ENCODE peak calls at places on chromosomes 2 and 18, in eight cellular contexts. U, R, Z, W, S, T, N and P are unnamed samples.

GRCh38 chr2:240501531-240501991 is 56.2 kb downstream of the ANKMY1 start:
- DNase-seq in U (no peak), R (no peak), Z (no peak), W (no peak), S (peak; percentile 60), T (no peak), N (no peak), P (no peak)

GRCh38 chr18:23134780-23135678 is at the start of gene CABLES1:
- DNase-seq in U (peak; percentile 73), R (peak; percentile 80), Z (peak; percentile 55), W (peak; percentile 9), S (peak; percentile 93), T (peak; percentile 33), N (peak; percentile 56), P (no peak)

GRCh38 chr2:128380061-128380889 is 61.6 kb upstream of the HS6ST1 start:
- DNase-seq in U (no peak), R (peak; percentile 41), Z (no peak), W (no peak), S (peak; percentile 82), T (no peak), N (peak; percentile 7), P (no peak)

GRCh38 chr2:74004212-74005182 is 19.8 kb downstream of the TET3 start:
- DNase-seq in U (no peak), R (no peak), Z (no peak), W (no peak), S (peak; percentile 68), T (no peak), N (no peak), P (no peak)

GRCh38 chr18:56795381-56795780 is 144.2 kb downstream of the WDR7 start:
- DNase-seq in U (peak; percentile 9), R (no peak), Z (no peak), W (no peak), S (no peak), T (no peak), N (no peak), P (no peak)

GRCh38 chr2:45114221-45114955 is 105.1 kb upstream of the SIX2 start:
- DNase-seq in U (no peak), R (no peak), Z (no peak), W (no peak), S (no peak), T (no peak), N (no peak), P (no peak)

GRCh38 chr2:105143467-105144127 is 97.9 kb upstream of the GPR45 start:
- DNase-seq in U (no peak), R (no peak), Z (peak; percentile 70), W (peak; percentile 6), S (no peak), T (peak; percentile 75), N (peak; percentile 50), P (no peak)

GRCh38 chr18:12015697-12016062 is 34.4 kb downstream of the IMPA2 start:
- DNase-seq in U (peak; percentile 46), R (no peak), Z (no peak), W (no peak), S (no peak), T (peak; percentile 90), N (no peak), P (no peak)

GRCh38 chr2:10415048-10415447 is 33.1 kb downstream of the ODC1 start:
- DNase-seq in U (no peak), R (no peak), Z (no peak), W (no peak), S (no peak), T (no peak), N (no peak), P (no peak)

GRCh38 chr2:64686283-64686956 is 32.7 kb upstream of the SERTAD2 start:
- DNase-seq in U (no peak), R (no peak), Z (no peak), W (no peak), S (no peak), T (peak; percentile 58), N (no peak), P (no peak)

GRCh38 chr2:181114021-181114420 is 133.6 kb downstream of the UBE2E3 start:
- DNase-seq in U (no peak), R (no peak), Z (no peak), W (no peak), S (no peak), T (peak; percentile 81), N (no peak), P (no peak)

GRCh38 chr2:43123486-43123885 is 102.9 kb downstream of the ZFP36L2 start:
- DNase-seq in U (no peak), R (peak; percentile 38), Z (no peak), W (no peak), S (no peak), T (no peak), N (no peak), P (no peak)

GRCh38 chr2:6780765-6781274 is 84.9 kb downstream of the CMPK2 start:
- DNase-seq in U (peak; percentile 12), R (peak; percentile 79), Z (peak; percentile 45), W (no peak), S (no peak), T (no peak), N (no peak), P (peak; percentile 78)

GRCh38 chr2:102664439-102665042 is 45.2 kb downstream of the SLC9A2 start:
- DNase-seq in U (no peak), R (no peak), Z (no peak), W (no peak), S (no peak), T (peak; percentile 100), N (no peak), P (no peak)

GRCh38 chr18:33873127-33873526 is 295.1 kb downstream of the ASXL3 start:
- DNase-seq in U (no peak), R (no peak), Z (no peak), W (no peak), S (no peak), T (no peak), N (no peak), P (no peak)

GRCh38 chr2:86393521-86394490 is 47.4 kb upstream of the KDM3A start:
- DNase-seq in U (peak; percentile 19), R (no peak), Z (no peak), W (no peak), S (no peak), T (peak; percentile 82), N (no peak), P (no peak)

GRCh38 chr18:63016270-63016669 is 300.9 kb downstream of the PHLPP1 start:
- DNase-seq in U (peak; percentile 56), R (no peak), Z (peak; percentile 73), W (peak; percentile 37), S (no peak), T (peak; percentile 53), N (peak; percentile 41), P (peak; percentile 57)

GRCh38 chr2:145006957-145007672 is 487.2 kb upstream of the ZEB2 start:
- DNase-seq in U (peak; percentile 97), R (peak; percentile 77), Z (no peak), W (no peak), S (peak; percentile 82), T (peak; percentile 95), N (no peak), P (no peak)

GRCh38 chr18:75638223-75638596 is 210.7 kb upstream of the SMIM21 start:
- DNase-seq in U (peak; percentile 66), R (no peak), Z (no peak), W (no peak), S (no peak), T (no peak), N (no peak), P (no peak)

GRCh38 chr2:238060096-238060541 is 682 bp upstream of the SCLY start:
- DNase-seq in U (peak; percentile 45), R (no peak), Z (no peak), W (no peak), S (no peak), T (no peak), N (no peak), P (no peak)

GRCh38 chr2:88209526-88210131 is 39.5 kb downstream of the THNSL2 start:
- DNase-seq in U (no peak), R (no peak), Z (no peak), W (no peak), S (no peak), T (no peak), N (no peak), P (no peak)

GRCh38 chr18:43665239-43665788 is 388.0 kb upstream of the SYT4 start:
- DNase-seq in U (peak; percentile 91), R (no peak), Z (no peak), W (no peak), S (no peak), T (peak; percentile 88), N (no peak), P (no peak)